ENCODE peak calls at places on chromosome 7, in four cellular contexts. L is right cardiac atrium, R is mucosa of gallbladder, Z is Right ventricle myocardium superior. H is an unnamed sample.

GRCh38 chr7:128921866-128922440 is 11.4 kb upstream of the KCP start:
- DNase-seq in L (peak), R (no peak), Z (no peak), H (no peak)

GRCh38 chr7:151897201-151897711 is 20.3 kb upstream of the PRKAG2 start:
- DNase-seq in L (no peak), R (no peak), Z (no peak), H (peak)

GRCh38 chr7:26930201-26930600 is 65.8 kb upstream of the SKAP2 start:
- DNase-seq in L (no peak), R (no peak), Z (no peak), H (no peak)

GRCh38 chr7:93476491-93477344 is 97.8 kb downstream of the CALCR start:
- DNase-seq in L (no peak), R (no peak), Z (no peak), H (no peak)

GRCh38 chr7:75735581-75736350 is 3.0 kb downstream of the HIP1 start:
- DNase-seq in L (no peak), R (no peak), Z (no peak), H (no peak)

GRCh38 chr7:3294432-3295100 is 6.5 kb upstream of the SDK1 start:
- DNase-seq in L (no peak), R (peak), Z (no peak), H (no peak)

GRCh38 chr7:17772581-17773288 is 167.6 kb downstream of the SNX13 start:
- DNase-seq in L (no peak), R (no peak), Z (peak), H (no peak)

GRCh38 chr7:128791968-128792319 is at the start of gene CCDC136:
- DNase-seq in L (no peak), R (no peak), Z (no peak), H (no peak)

GRCh38 chr7:152909683-152910544 is 150.4 kb downstream of the ACTR3B start:
- DNase-seq in L (no peak), R (no peak), Z (no peak), H (no peak)

GRCh38 chr7:158820656-158821055 is 8.7 kb downstream of the ESYT2 start:
- DNase-seq in L (no peak), R (no peak), Z (no peak), H (no peak)

GRCh38 chr7:95723583-95724180 is 48.7 kb upstream of the DYNC1I1 start:
- DNase-seq in L (peak), R (peak), Z (no peak), H (no peak)

GRCh38 chr7:151779255-151779654 is 97.7 kb downstream of the PRKAG2 start:
- DNase-seq in L (peak), R (no peak), Z (no peak), H (no peak)

H was measured in left lobe of liver.